ENCODE peak calls at places on chromosome 3, in four cellular contexts. Q is brain microvascular endothelial cell; L is astrocyte; T is naive thymus-derived CD4-positive, alpha-beta T cell. D is an unnamed sample.

GRCh38 chr3:38582941-38583645 is 66.4 kb downstream of the SCN5A start:
- DNase-seq in Q (no peak), L (no peak), T (no peak), D (no peak)

GRCh38 chr3:73510298-73510697 is 114.4 kb downstream of the PDZRN3 start:
- DNase-seq in Q (no peak), L (no peak), T (no peak), D (no peak)

GRCh38 chr3:127044996-127045395 is 62.1 kb downstream of the PLXNA1 start:
- DNase-seq in Q (no peak), L (no peak), T (no peak), D (no peak)

GRCh38 chr3:57952208-57952631 is 56.0 kb upstream of the FLNB start:
- DNase-seq in Q (peak), L (peak), T (no peak), D (no peak)

GRCh38 chr3:16884748-16885587 is at the start of gene PLCL2:
- DNase-seq in Q (no peak), L (no peak), T (peak), D (no peak)

GRCh38 chr3:63613561-63613960 is 38.9 kb upstream of the SNTN start:
- DNase-seq in Q (no peak), L (peak), T (no peak), D (peak)

GRCh38 chr3:139677341-139678155 is at the start of gene NMNAT3:
- DNase-seq in Q (peak), L (peak), T (peak), D (no peak)

GRCh38 chr3:158748237-158748828 is 16.1 kb upstream of the RARRES1 start:
- DNase-seq in Q (peak), L (no peak), T (no peak), D (no peak)

GRCh38 chr3:183082355-183082915 is 16.9 kb downstream of the MCCC1 start:
- DNase-seq in Q (no peak), L (no peak), T (no peak), D (no peak)

GRCh38 chr3:108914774-108915641 is 38.7 kb downstream of the GUCA1C start:
- DNase-seq in Q (peak), L (peak), T (peak), D (no peak)

GRCh38 chr3:49022751-49023171 is 840 bp downstream of the NDUFAF3 start:
- DNase-seq in Q (no peak), L (no peak), T (no peak), D (no peak)

GRCh38 chr3:151660890-151661289 is 72.8 kb upstream of the AADACL2 start:
- DNase-seq in Q (no peak), L (no peak), T (no peak), D (no peak)

GRCh38 chr3:12405432-12406272 is 78.6 kb upstream of the TSEN2 start:
- DNase-seq in Q (peak), L (peak), T (no peak), D (no peak)

GRCh38 chr3:48119495-48120193 is 68.6 kb downstream of the CDC25A start:
- DNase-seq in Q (peak), L (no peak), T (no peak), D (no peak)

GRCh38 chr3:32340039-32340438 is 51.6 kb upstream of the CMTM7 start:
- DNase-seq in Q (peak), L (peak), T (no peak), D (no peak)

GRCh38 chr3:70519913-70520659 is 207.6 kb upstream of the MDFIC2 start:
- DNase-seq in Q (peak), L (peak), T (no peak), D (no peak)

GRCh38 chr3:16174976-16175901 is 759 bp downstream of the GALNT15 start:
- DNase-seq in Q (no peak), L (peak), T (no peak), D (no peak)

GRCh38 chr3:46850468-46850780 is 12.8 kb downstream of the MYL3 start:
- DNase-seq in Q (no peak), L (no peak), T (no peak), D (no peak)

GRCh38 chr3:152349397-152349796 is 80.7 kb downstream of the MBNL1 start:
- DNase-seq in Q (no peak), L (peak), T (no peak), D (no peak)

GRCh38 chr3:32493437-32494414 is 8.9 kb downstream of the CMTM6 start:
- DNase-seq in Q (peak), L (peak), T (no peak), D (no peak)

GRCh38 chr3:32733631-32734229 is 48.7 kb downstream of the CNOT10 start:
- DNase-seq in Q (peak), L (peak), T (no peak), D (peak)

GRCh38 chr3:51408813-51409212 is 17.7 kb downstream of the RBM15B start:
- DNase-seq in Q (no peak), L (no peak), T (no peak), D (no peak)

GRCh38 chr3:196080517-196080841 is 1.4 kb downstream of the TFRC start:
- DNase-seq in Q (no peak), L (no peak), T (no peak), D (no peak)

GRCh38 chr3:177201707-177202397 is 4.6 kb upstream of the TBL1XR1 start:
- DNase-seq in Q (peak), L (no peak), T (no peak), D (no peak)

GRCh38 chr3:103499967-103500366 is 1065.2 kb downstream of the ZPLD1 start:
- DNase-seq in Q (no peak), L (peak), T (no peak), D (no peak)

GRCh38 chr3:38722760-38723568 is 73.5 kb upstream of the SCN5A start:
- DNase-seq in Q (peak), L (peak), T (no peak), D (peak)

GRCh38 chr3:138946554-138947302 is at the start of the genes FOXL2 and FOXL2NB:
- DNase-seq in Q (no peak), L (peak), T (no peak), D (no peak)

GRCh38 chr3:53114412-53115074 is 15.7 kb downstream of the RFT1 start:
- DNase-seq in Q (no peak), L (peak), T (no peak), D (no peak)

GRCh38 chr3:69866988-69867720 is 127.9 kb downstream of the MITF start:
- DNase-seq in Q (no peak), L (peak), T (no peak), D (peak)

GRCh38 chr3:155356594-155357370 is 63.3 kb upstream of the STRIT1 start:
- DNase-seq in Q (no peak), L (no peak), T (no peak), D (no peak)

GRCh38 chr3:183984749-183985729 is 32.6 kb downstream of the ABCC5 start:
- DNase-seq in Q (no peak), L (no peak), T (no peak), D (no peak)

D was measured in BJ.